ENCODE peak calls at places on chromosome 14, in nine cellular contexts. One of them, this sample, is unnamed.
A peak's percentile ranks its signal among the peaks of the same experiment; 100 is the strongest.

GRCh38 chr14:104972301-104973211 is 5.6 kb downstream of the AHNAK2 start:
- DNase-seq in GM12892: no peak
- DNase-seq in heart left ventricle: no peak
- DNase-seq in H54: peak; percentile 75
- DNase-seq in stomach: peak; percentile 77
- DNase-seq in transverse colon: peak; percentile 84
- DNase-seq in thyroid gland: peak; percentile 88
- DNase-seq in erythroblast: no peak
- DNase-seq in Peyer's patch: peak; percentile 89
- DNase-seq in this sample: no peak

GRCh38 chr14:54116972-54117371 is 160.3 kb upstream of the BMP4 start:
- DNase-seq in GM12892: no peak
- DNase-seq in heart left ventricle: no peak
- DNase-seq in H54: no peak
- DNase-seq in stomach: no peak
- DNase-seq in transverse colon: no peak
- DNase-seq in thyroid gland: no peak
- DNase-seq in erythroblast: no peak
- DNase-seq in Peyer's patch: no peak
- DNase-seq in this sample: no peak

GRCh38 chr14:54676822-54677708 is 110.1 kb downstream of the SAMD4A start:
- DNase-seq in GM12892: no peak
- DNase-seq in heart left ventricle: peak; percentile 39
- DNase-seq in H54: peak; percentile 50
- DNase-seq in stomach: no peak
- DNase-seq in transverse colon: no peak
- DNase-seq in thyroid gland: no peak
- DNase-seq in erythroblast: no peak
- DNase-seq in Peyer's patch: no peak
- DNase-seq in this sample: no peak

GRCh38 chr14:72560331-72560730 is 333.6 kb downstream of the DPF3 start:
- DNase-seq in GM12892: no peak
- DNase-seq in heart left ventricle: peak; percentile 27
- DNase-seq in H54: peak; percentile 15
- DNase-seq in stomach: peak; percentile 33
- DNase-seq in transverse colon: no peak
- DNase-seq in thyroid gland: no peak
- DNase-seq in erythroblast: no peak
- DNase-seq in Peyer's patch: no peak
- DNase-seq in this sample: no peak

GRCh38 chr14:51447411-51447810 is 204.3 kb upstream of the FRMD6 start:
- DNase-seq in GM12892: no peak
- DNase-seq in heart left ventricle: no peak
- DNase-seq in H54: no peak
- DNase-seq in stomach: no peak
- DNase-seq in transverse colon: no peak
- DNase-seq in thyroid gland: no peak
- DNase-seq in erythroblast: no peak
- DNase-seq in Peyer's patch: no peak
- DNase-seq in this sample: no peak

GRCh38 chr14:72126561-72126960 is 194.3 kb downstream of the RGS6 start:
- DNase-seq in GM12892: no peak
- DNase-seq in heart left ventricle: no peak
- DNase-seq in H54: no peak
- DNase-seq in stomach: no peak
- DNase-seq in transverse colon: no peak
- DNase-seq in thyroid gland: no peak
- DNase-seq in erythroblast: no peak
- DNase-seq in Peyer's patch: no peak
- DNase-seq in this sample: no peak

GRCh38 chr14:86321151-86321550 is 791.2 kb downstream of the FLRT2 start:
- DNase-seq in GM12892: no peak
- DNase-seq in heart left ventricle: no peak
- DNase-seq in H54: no peak
- DNase-seq in stomach: no peak
- DNase-seq in transverse colon: no peak
- DNase-seq in thyroid gland: no peak
- DNase-seq in erythroblast: no peak
- DNase-seq in Peyer's patch: no peak
- DNase-seq in this sample: no peak

GRCh38 chr14:55123101-55123500 is 6.0 kb upstream of the LGALS3 start:
- DNase-seq in GM12892: no peak
- DNase-seq in heart left ventricle: no peak
- DNase-seq in H54: peak; percentile 22
- DNase-seq in stomach: no peak
- DNase-seq in transverse colon: no peak
- DNase-seq in thyroid gland: no peak
- DNase-seq in erythroblast: peak; percentile 54
- DNase-seq in Peyer's patch: no peak
- DNase-seq in this sample: no peak

GRCh38 chr14:65334765-65335411 is 77.6 kb upstream of the FUT8 start:
- DNase-seq in GM12892: no peak
- DNase-seq in heart left ventricle: no peak
- DNase-seq in H54: no peak
- DNase-seq in stomach: peak; percentile 42
- DNase-seq in transverse colon: peak; percentile 62
- DNase-seq in thyroid gland: no peak
- DNase-seq in erythroblast: peak; percentile 40
- DNase-seq in Peyer's patch: peak; percentile 76
- DNase-seq in this sample: no peak

GRCh38 chr14:65333926-65334687 is 78.4 kb upstream of the FUT8 start:
- DNase-seq in GM12892: no peak
- DNase-seq in heart left ventricle: no peak
- DNase-seq in H54: no peak
- DNase-seq in stomach: no peak
- DNase-seq in transverse colon: peak; percentile 72
- DNase-seq in thyroid gland: no peak
- DNase-seq in erythroblast: no peak
- DNase-seq in Peyer's patch: peak; percentile 74
- DNase-seq in this sample: peak; percentile 72

GRCh38 chr14:65332141-65332871 is 80.2 kb upstream of the FUT8 start:
- DNase-seq in GM12892: no peak
- DNase-seq in heart left ventricle: no peak
- DNase-seq in H54: no peak
- DNase-seq in stomach: no peak
- DNase-seq in transverse colon: no peak
- DNase-seq in thyroid gland: no peak
- DNase-seq in erythroblast: no peak
- DNase-seq in Peyer's patch: no peak
- DNase-seq in this sample: no peak

GRCh38 chr14:65335548-65335947 is 77.0 kb upstream of the FUT8 start:
- DNase-seq in GM12892: no peak
- DNase-seq in heart left ventricle: no peak
- DNase-seq in H54: no peak
- DNase-seq in stomach: peak; percentile 47
- DNase-seq in transverse colon: peak; percentile 65
- DNase-seq in thyroid gland: no peak
- DNase-seq in erythroblast: no peak
- DNase-seq in Peyer's patch: peak; percentile 65
- DNase-seq in this sample: no peak

GRCh38 chr14:65336191-65336591 is 76.3 kb upstream of the FUT8 start:
- DNase-seq in GM12892: no peak
- DNase-seq in heart left ventricle: no peak
- DNase-seq in H54: no peak
- DNase-seq in stomach: no peak
- DNase-seq in transverse colon: no peak
- DNase-seq in thyroid gland: no peak
- DNase-seq in erythroblast: no peak
- DNase-seq in Peyer's patch: no peak
- DNase-seq in this sample: no peak
- TF ChIP-seq POLR2A in GM12892: peak; percentile 33
- TF ChIP-seq POLR2A in heart left ventricle: no peak
- TF ChIP-seq POLR2A in H54: no peak
- TF ChIP-seq POLR2A in stomach: no peak
- TF ChIP-seq POLR2A in transverse colon: no peak
- TF ChIP-seq POLR2A in thyroid gland: no peak
- TF ChIP-seq POLR2A in erythroblast: no peak
- TF ChIP-seq POLR2A in Peyer's patch: no peak
- TF ChIP-seq POLR2A in this sample: no peak

DNA sequence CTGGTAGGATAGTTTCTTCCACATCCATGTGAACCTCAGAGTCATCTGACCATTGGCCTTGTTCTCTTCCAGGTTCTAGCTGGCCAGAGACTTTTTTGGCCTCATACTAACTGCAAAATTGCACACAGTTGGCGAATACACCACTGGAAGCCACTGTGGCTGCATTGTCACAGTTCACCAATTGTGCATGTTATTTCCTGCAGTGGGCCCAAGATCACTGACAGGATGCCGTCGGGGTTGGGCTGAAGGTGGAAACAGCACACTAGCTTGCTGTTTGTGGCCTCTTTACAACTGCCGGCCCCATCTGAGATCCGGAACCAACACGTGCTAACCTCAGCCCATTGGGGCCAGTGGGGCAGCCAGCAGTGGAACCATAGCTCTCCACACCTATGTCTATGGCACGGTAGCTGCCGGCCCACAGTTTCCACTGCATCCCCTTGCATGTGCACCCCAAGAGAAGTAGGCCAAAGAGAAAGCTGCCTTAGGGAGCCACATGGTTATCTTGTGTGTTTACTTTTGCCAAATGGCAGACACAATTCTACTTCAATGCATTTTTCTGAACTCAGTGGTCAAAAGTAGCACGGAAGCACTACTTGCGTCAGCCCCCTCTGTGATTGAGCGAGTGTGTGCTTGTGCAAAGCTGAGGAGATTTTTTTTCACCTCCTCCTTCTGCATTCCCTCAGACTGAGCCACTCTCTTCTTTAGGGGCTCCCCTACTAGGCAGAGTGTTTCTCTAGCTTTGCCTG is 464.0 kb downstream of the RAD51B start:
- DNase-seq in GM12892: no peak
- DNase-seq in heart left ventricle: peak; percentile 41
- DNase-seq in H54: no peak
- DNase-seq in stomach: no peak
- DNase-seq in transverse colon: peak; percentile 51
- DNase-seq in thyroid gland: peak; percentile 62
- DNase-seq in erythroblast: no peak
- DNase-seq in Peyer's patch: peak; percentile 93
- DNase-seq in this sample: no peak
- TF ChIP-seq POLR2A in GM12892: peak; percentile 84
- TF ChIP-seq POLR2A in heart left ventricle: no peak
- TF ChIP-seq POLR2A in H54: no peak
- TF ChIP-seq POLR2A in stomach: no peak
- TF ChIP-seq POLR2A in transverse colon: no peak
- TF ChIP-seq POLR2A in thyroid gland: no peak
- TF ChIP-seq POLR2A in erythroblast: no peak
- TF ChIP-seq POLR2A in Peyer's patch: no peak
- TF ChIP-seq POLR2A in this sample: no peak

GRCh38 chr14:100416081-100416480 is 92.9 kb downstream of the SLC25A47 start:
- DNase-seq in GM12892: no peak
- DNase-seq in heart left ventricle: no peak
- DNase-seq in H54: no peak
- DNase-seq in stomach: no peak
- DNase-seq in transverse colon: no peak
- DNase-seq in thyroid gland: no peak
- DNase-seq in erythroblast: no peak
- DNase-seq in Peyer's patch: peak; percentile 15
- DNase-seq in this sample: no peak

GRCh38 chr14:100416921-100417451 is 93.8 kb downstream of the SLC25A47 start:
- DNase-seq in GM12892: no peak
- DNase-seq in heart left ventricle: no peak
- DNase-seq in H54: peak; percentile 69
- DNase-seq in stomach: no peak
- DNase-seq in transverse colon: peak; percentile 56
- DNase-seq in thyroid gland: no peak
- DNase-seq in erythroblast: no peak
- DNase-seq in Peyer's patch: peak; percentile 53
- DNase-seq in this sample: no peak

GRCh38 chr14:100419856-100420255 is 96.7 kb downstream of the SLC25A47 start:
- DNase-seq in GM12892: no peak
- DNase-seq in heart left ventricle: no peak
- DNase-seq in H54: no peak
- DNase-seq in stomach: no peak
- DNase-seq in transverse colon: no peak
- DNase-seq in thyroid gland: no peak
- DNase-seq in erythroblast: no peak
- DNase-seq in Peyer's patch: peak; percentile 26
- DNase-seq in this sample: no peak

GRCh38 chr14:100415226-100415625 is 92.1 kb downstream of the SLC25A47 start:
- DNase-seq in GM12892: no peak
- DNase-seq in heart left ventricle: no peak
- DNase-seq in H54: no peak
- DNase-seq in stomach: no peak
- DNase-seq in transverse colon: no peak
- DNase-seq in thyroid gland: no peak
- DNase-seq in erythroblast: no peak
- DNase-seq in Peyer's patch: no peak
- DNase-seq in this sample: no peak

DNA sequence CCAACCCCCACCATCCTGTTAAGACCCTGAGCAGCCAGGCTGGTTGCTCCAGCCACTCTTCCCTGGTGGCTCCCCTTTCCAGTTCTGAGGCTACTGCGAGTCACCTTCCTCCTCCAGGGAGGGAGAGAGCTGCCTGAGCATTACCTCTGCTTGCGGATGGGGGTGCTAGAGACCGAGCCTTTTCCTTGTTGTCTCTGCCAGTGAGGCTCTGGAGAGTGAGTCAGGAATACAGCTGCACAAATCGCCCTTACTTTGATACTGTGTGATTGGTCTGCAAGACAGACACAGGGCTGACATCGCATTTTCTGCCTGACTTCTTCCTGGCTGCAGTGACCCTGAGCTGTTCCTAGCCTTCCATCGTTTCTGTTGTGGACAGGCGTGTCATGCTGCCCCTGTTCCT is 94.3 kb downstream of the SLC25A47 start:
- DNase-seq in GM12892: no peak
- DNase-seq in heart left ventricle: no peak
- DNase-seq in H54: peak; percentile 80
- DNase-seq in stomach: peak; percentile 57
- DNase-seq in transverse colon: peak; percentile 84
- DNase-seq in thyroid gland: no peak
- DNase-seq in erythroblast: no peak
- DNase-seq in Peyer's patch: peak; percentile 80
- DNase-seq in this sample: peak; percentile 41
- TF ChIP-seq POLR2A in GM12892: no peak
- TF ChIP-seq POLR2A in heart left ventricle: no peak
- TF ChIP-seq POLR2A in H54: no peak
- TF ChIP-seq POLR2A in stomach: no peak
- TF ChIP-seq POLR2A in transverse colon: peak; percentile 6
- TF ChIP-seq POLR2A in thyroid gland: no peak
- TF ChIP-seq POLR2A in erythroblast: no peak
- TF ChIP-seq POLR2A in Peyer's patch: no peak
- TF ChIP-seq POLR2A in this sample: no peak

DNA sequence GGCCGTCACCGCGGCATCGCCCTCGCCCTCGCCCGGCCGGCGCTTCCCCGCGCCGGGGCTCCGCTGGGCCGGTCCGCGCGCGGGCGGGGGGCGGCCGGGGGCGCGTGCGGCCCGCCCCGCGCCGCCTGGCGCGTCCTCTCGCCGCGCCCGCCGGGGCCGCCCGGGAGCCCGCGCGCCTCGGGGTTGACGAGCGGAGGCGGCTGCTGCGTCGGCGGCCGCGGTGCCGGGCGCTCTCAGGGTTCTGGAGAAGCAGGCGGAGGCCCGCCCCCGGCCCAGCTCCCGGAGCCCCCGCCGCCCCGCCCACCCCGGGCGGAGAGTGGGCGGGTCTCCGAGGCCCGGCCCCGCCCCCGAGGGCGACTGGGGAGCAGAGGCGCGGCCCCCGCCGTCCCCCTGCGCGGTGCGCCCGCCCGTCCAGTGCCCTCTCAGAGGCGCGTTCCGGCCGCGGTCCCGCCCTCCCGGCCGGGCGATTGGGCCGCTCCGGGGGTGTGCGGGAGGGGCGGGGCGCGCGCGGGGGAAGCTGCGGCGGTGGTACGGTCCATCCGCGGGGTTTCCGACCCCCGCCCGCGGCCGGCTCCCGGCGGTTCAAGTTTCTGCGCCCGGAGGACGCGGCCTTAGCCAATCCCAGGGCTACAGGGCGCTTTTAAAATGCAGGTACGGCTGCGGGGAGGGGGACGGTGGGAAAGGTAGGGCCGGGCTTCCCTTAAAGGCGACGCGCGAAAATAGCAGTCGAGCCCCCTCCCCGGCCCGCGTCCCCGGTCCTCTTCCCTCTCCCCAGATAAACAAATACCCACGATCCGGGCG is at the start of gene CCDC85C:
- DNase-seq in GM12892: peak; percentile 98
- DNase-seq in heart left ventricle: peak; percentile 96
- DNase-seq in H54: peak; percentile 97
- DNase-seq in stomach: peak; percentile 97
- DNase-seq in transverse colon: peak; percentile 97
- DNase-seq in thyroid gland: peak; percentile 96
- DNase-seq in erythroblast: peak; percentile 86
- DNase-seq in Peyer's patch: peak; percentile 97
- DNase-seq in this sample: peak; percentile 75
- TF ChIP-seq POLR2A in GM12892: no peak
- TF ChIP-seq POLR2A in heart left ventricle: peak; percentile 46
- TF ChIP-seq POLR2A in H54: peak; percentile 45
- TF ChIP-seq POLR2A in stomach: no peak
- TF ChIP-seq POLR2A in transverse colon: peak; percentile 48
- TF ChIP-seq POLR2A in thyroid gland: peak; percentile 62
- TF ChIP-seq POLR2A in erythroblast: no peak
- TF ChIP-seq POLR2A in Peyer's patch: no peak
- TF ChIP-seq POLR2A in this sample: no peak